ENCODE peak calls at places on chromosomes 1 and 21, in eight cellular contexts. N is sigmoid colon; F is uterus; B is CD8-positive, alpha-beta memory T cell; O is left lung; W is OCI-LY7; G is ovary; Z is upper lobe of right lung. D is an unnamed sample. For H3K9me3, the result is how much of the 10 kb centered on the place peaks cover.

GRCh38 chr1:70420320-70420719 is 9.3 kb downstream of the CTH start:
- DNase-seq in N (no peak), F (no peak), B (no peak), O (no peak), W (no peak), G (no peak), Z (no peak), D (no peak)

GRCh38 chr1:56495538-56495937 is 83.8 kb downstream of the PLPP3 start:
- DNase-seq in N (no peak), F (no peak), B (no peak), O (no peak), W (no peak), G (no peak), Z (no peak), D (no peak)

GRCh38 chr1:208127791-208128408 is 116.3 kb downstream of the PLXNA2 start:
- DNase-seq in N (peak), F (no peak), B (no peak), O (no peak), W (no peak), G (no peak), Z (no peak), D (no peak)

GRCh38 chr21:26210614-26211013 is 40.0 kb upstream of the APP start:
- DNase-seq in N (no peak), F (no peak), B (no peak), O (no peak), W (no peak), G (no peak), Z (no peak), D (no peak)

GRCh38 chr1:84116558-84116957 is 27.5 kb upstream of the PRKACB start:
- DNase-seq in N (no peak), F (no peak), B (no peak), O (no peak), W (no peak), G (no peak), Z (no peak), D (no peak)

GRCh38 chr1:145960468-145961108 is 2.8 kb upstream of the LIX1L start:
- DNase-seq in N (peak), F (peak), B (peak), O (peak), W (no peak), G (peak), Z (peak), D (peak)

GRCh38 chr1:234891427-234891826 is 237.2 kb downstream of the TOMM20 start:
- DNase-seq in N (no peak), F (no peak), B (no peak), O (no peak), W (no peak), G (no peak), Z (no peak), D (no peak)

GRCh38 chr1:85319931-85320330 is 43.5 kb upstream of the BCL10 start:
- DNase-seq in N (no peak), F (no peak), B (no peak), O (no peak), W (no peak), G (no peak), Z (no peak), D (no peak)

GRCh38 chr1:41773144-41773571 is 145.6 kb downstream of the HIVEP3 start:
- DNase-seq in N (no peak), F (no peak), B (no peak), O (no peak), W (no peak), G (no peak), Z (no peak), D (no peak)

GRCh38 chr1:22712502-22713271 is 2.0 kb downstream of the EPHB2 start:
- DNase-seq in N (no peak), F (no peak), B (no peak), O (no peak), W (no peak), G (no peak), Z (no peak), D (no peak)

GRCh38 chr21:17925000-17925610 is 105.9 kb upstream of the C21orf91 start:
- DNase-seq in N (no peak), F (peak), B (peak), O (no peak), W (peak), G (no peak), Z (no peak), D (no peak)

GRCh38 chr1:235366286-235366685 is 941 bp upstream of the TBCE start:
- DNase-seq in N (no peak), F (no peak), B (no peak), O (no peak), W (no peak), G (no peak), Z (no peak), D (no peak)

GRCh38 chr1:9239622-9240401 is 5.2 kb downstream of the H6PD start:
- DNase-seq in N (peak), F (peak), B (no peak), O (peak), W (peak), G (peak), Z (peak), D (peak)

GRCh38 chr21:26966978-26967913 is at the start of gene ADAMTS5:
- DNase-seq in N (peak), F (peak), B (no peak), O (peak), W (no peak), G (peak), Z (peak), D (peak)

GRCh38 chr1:63327417-63328139 is 5.2 kb downstream of the FOXD3 start:
- DNase-seq in N (peak), F (no peak), B (no peak), O (peak), W (peak), G (peak), Z (peak), D (peak)

GRCh38 chr1:214455971-214456867 is 95.2 kb downstream of the PTPN14 start:
- DNase-seq in N (no peak), F (no peak), B (no peak), O (no peak), W (no peak), G (no peak), Z (no peak), D (no peak)

GRCh38 chr1:45507893-45508292 is 7.8 kb downstream of the MMACHC start:
- DNase-seq in N (no peak), F (no peak), B (no peak), O (no peak), W (no peak), G (no peak), Z (no peak), D (no peak)
- H3K9me3 ChIP-seq in N (under half), F (under half), B (under half), O (under half), W (under half), G (under half), Z (under half), D (under half)

GRCh38 chr21:21968810-21969588 is 970.8 kb downstream of the NCAM2 start:
- DNase-seq in N (no peak), F (no peak), B (no peak), O (no peak), W (no peak), G (no peak), Z (no peak), D (no peak)

GRCh38 chr21:21963911-21964310 is 965.7 kb downstream of the NCAM2 start:
- DNase-seq in N (no peak), F (no peak), B (no peak), O (no peak), W (no peak), G (no peak), Z (no peak), D (no peak)
- H3K9me3 ChIP-seq in N (under half), F (under half), B (under half), O (under half), W (under half), G (under half), Z (under half), D (under half)

DNA sequence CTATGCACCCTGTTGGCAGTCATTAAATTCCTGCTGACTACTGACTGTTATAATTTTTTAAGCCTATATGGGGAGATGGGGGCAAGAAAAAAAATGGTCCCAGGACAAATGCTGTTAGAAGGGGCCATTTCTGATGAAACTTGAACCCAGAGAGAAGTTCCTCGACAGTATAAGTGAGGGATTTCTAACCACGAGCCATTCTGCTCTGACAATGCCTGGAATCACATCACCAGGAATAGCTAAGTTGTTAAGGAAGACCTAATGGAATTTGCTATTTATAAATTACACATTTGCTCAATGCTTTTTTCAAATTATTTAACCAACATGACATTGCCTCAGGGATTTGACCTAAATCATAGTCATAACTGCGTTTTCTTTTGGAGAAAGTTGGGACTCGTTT is 55.2 kb downstream of the LHX9 start:
- DNase-seq in N (no peak), F (no peak), B (no peak), O (no peak), W (no peak), G (no peak), Z (no peak), D (no peak)
- H3K9me3 ChIP-seq in N (under half), F (under half), B (under half), O (under half), W (under half), G (under half), Z (under half), D (under half)

DNA sequence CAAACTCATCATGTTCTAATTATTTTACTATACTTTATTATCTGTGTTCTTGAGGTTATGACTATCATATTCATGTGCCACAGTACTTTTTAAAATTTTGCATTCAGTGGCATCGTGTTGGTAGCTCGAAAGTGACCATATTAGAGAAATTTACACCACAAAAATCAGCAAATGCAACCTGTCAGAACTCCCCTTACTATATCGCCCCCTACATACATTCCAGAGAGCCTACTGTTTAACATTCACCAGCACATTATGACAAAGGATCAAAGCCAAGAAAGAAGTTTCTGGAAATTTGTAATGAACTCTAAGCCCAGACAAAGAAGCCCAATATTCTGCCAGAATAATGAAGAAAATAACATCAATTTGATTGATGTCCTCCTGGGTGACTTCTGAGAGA is 909.3 kb downstream of the LTN1 start:
- DNase-seq in N (no peak), F (no peak), B (no peak), O (no peak), W (no peak), G (no peak), Z (no peak), D (no peak)
- H3K9me3 ChIP-seq in N (under half), F (under half), B (under half), O (under half), W (under half), G (under half), Z (under half), D (under half)

DNA sequence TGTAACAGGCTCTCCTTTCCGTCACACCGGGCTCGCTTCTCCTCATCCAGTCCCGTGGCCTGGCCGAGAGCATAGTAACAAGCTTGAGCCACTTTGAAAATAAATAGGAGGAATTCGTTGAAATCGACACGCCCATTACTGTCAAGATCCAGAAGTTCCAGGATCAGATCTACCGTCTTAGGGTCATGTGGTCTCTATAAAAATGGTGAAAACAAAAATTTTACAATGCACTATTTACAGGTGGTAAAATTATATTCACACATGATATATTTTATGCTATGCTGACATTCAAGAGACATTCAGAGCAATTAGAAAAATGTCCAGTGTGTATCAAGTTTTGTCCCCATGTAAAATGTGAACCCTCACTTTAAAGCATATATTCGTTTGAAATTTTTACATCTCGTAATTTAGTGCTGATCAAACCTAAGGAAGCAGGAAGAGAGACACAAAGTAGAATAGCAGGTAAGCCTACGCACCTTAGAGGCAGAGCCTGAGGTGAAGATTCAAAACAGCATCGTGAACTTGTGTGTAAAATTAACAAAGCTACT is 2.3 kb downstream of the TCHH start:
- DNase-seq in N (no peak), F (no peak), B (no peak), O (no peak), W (no peak), G (no peak), Z (no peak), D (no peak)
- H3K9me3 ChIP-seq in N (under half), F (under half), B (under half), O (under half), W (under half), G (under half), Z (under half), D (under half)

GRCh38 chr21:9008636-9009035 is 1512.7 kb upstream of the TPTE start:
- DNase-seq in N (peak), F (no peak), B (no peak), O (peak), W (no peak), G (no peak), Z (no peak), D (peak)
- H3K9me3 ChIP-seq in N (under half), F (under half), B (under half), O (under half), W (under half), G (under half), Z (under half), D (under half)

GRCh38 chr21:15370576-15370975 is 305.8 kb upstream of the NRIP1 start:
- DNase-seq in N (no peak), F (no peak), B (no peak), O (no peak), W (no peak), G (no peak), Z (no peak), D (no peak)
- H3K9me3 ChIP-seq in N (under half), F (under half), B (under half), O (under half), W (under half), G (under half), Z (under half), D (under half)

GRCh38 chr1:222012816-222013215 is 270.9 kb upstream of the DUSP10 start:
- DNase-seq in N (no peak), F (no peak), B (no peak), O (no peak), W (no peak), G (no peak), Z (no peak), D (no peak)

GRCh38 chr1:222010306-222010705 is 268.4 kb upstream of the DUSP10 start:
- DNase-seq in N (no peak), F (no peak), B (no peak), O (no peak), W (no peak), G (no peak), Z (no peak), D (no peak)

GRCh38 chr1:222004784-222005183 is 262.9 kb upstream of the DUSP10 start:
- DNase-seq in N (no peak), F (no peak), B (no peak), O (no peak), W (no peak), G (no peak), Z (no peak), D (no peak)

GRCh38 chr1:222006715-222007114 is 264.8 kb upstream of the DUSP10 start:
- DNase-seq in N (no peak), F (no peak), B (no peak), O (no peak), W (no peak), G (no peak), Z (no peak), D (no peak)

GRCh38 chr1:222009105-222009730 is 267.3 kb upstream of the DUSP10 start:
- DNase-seq in N (no peak), F (no peak), B (no peak), O (no peak), W (peak), G (no peak), Z (no peak), D (no peak)
- H3K9me3 ChIP-seq in N (under half), F (under half), B (under half), O (under half), W (under half), G (under half), Z (under half), D (under half)

DNA sequence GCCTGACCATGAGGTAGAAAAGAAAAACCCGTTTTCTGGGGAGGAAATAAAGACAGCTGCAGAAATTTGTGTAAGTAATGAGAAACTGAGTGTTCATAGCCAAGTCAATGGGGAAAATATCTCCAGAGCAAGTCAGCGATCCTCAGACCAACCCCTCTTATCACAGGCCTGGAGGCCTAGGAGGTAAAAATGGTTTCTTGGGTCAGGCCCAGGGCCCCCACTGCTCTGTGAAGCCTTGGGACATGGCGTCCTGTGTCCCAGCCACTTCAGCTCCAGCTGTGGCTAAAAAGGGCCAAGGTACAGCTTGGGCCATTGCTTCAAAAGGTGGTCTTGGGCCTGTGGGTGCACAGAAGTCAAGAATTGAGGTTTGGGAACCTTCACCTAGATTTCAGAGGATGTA is 101.0 kb downstream of the NPHS2 start:
- DNase-seq in N (no peak), F (no peak), B (no peak), O (no peak), W (no peak), G (no peak), Z (no peak), D (no peak)
- H3K9me3 ChIP-seq in N (under half), F (under half), B (under half), O (under half), W (under half), G (under half), Z (under half), D (under half)